ENCODE peak calls at places on chromosomes 6 and 20, in eight cellular contexts. R is OCI-LY7; A is nucleus accumbens; G is activated T-helper 2 cell treated with anti-CD3 and anti-CD28 coated beads, Interferon-gamma antibody, Interleukin-2, Interleukin-4, amounts not matched to agents 10 μg/mL and 5 μg/mL and 100 μg/mL, durations not matched to agents 14 hours and 24 hours and 36 hours; U is body of pancreas; D is Calu3; V is NCI-H774; Y is HuH-7. N is an unnamed sample.

GRCh38 chr6:87682310-87682709 is 19.7 kb downstream of the AKIRIN2 start:
- DNase-seq in R (no peak), A (no peak), G (no peak), U (no peak), D (no peak), V (no peak), Y (no peak), N (no peak)

GRCh38 chr6:31734247-31734702 is 2.1 kb downstream of the CLIC1 start:
- DNase-seq in R (no peak), A (no peak), G (no peak), U (no peak), D (no peak), V (no peak), Y (no peak), N (no peak)

GRCh38 chr6:46325561-46326525 is 155.1 kb upstream of the ENPP5 start:
- DNase-seq in R (peak), A (peak), G (no peak), U (no peak), D (no peak), V (no peak), Y (no peak), N (no peak)

GRCh38 chr6:139133733-139134360 is 1.0 kb upstream of the HECA start:
- DNase-seq in R (no peak), A (no peak), G (no peak), U (no peak), D (no peak), V (no peak), Y (no peak), N (no peak)

GRCh38 chr20:63750807-63751470 is 11.4 kb downstream of the SLC2A4RG start:
- DNase-seq in R (no peak), A (no peak), G (peak), U (no peak), D (no peak), V (no peak), Y (no peak), N (no peak)

GRCh38 chr20:13034115-13034514 is 25.3 kb downstream of the SPTLC3 start:
- DNase-seq in R (no peak), A (no peak), G (no peak), U (no peak), D (no peak), V (no peak), Y (no peak), N (peak)

GRCh38 chr6:98835149-98836024 is 1.0 kb downstream of the POU3F2 start:
- DNase-seq in R (no peak), A (peak), G (no peak), U (no peak), D (no peak), V (peak), Y (no peak), N (peak)

GRCh38 chr6:116531675-116532570 is 13.6 kb downstream of the TRAPPC3L start:
- DNase-seq in R (peak), A (no peak), G (peak), U (peak), D (peak), V (peak), Y (peak), N (peak)

GRCh38 chr6:156487877-156488276 is 289.3 kb upstream of the ARID1B start:
- DNase-seq in R (no peak), A (no peak), G (no peak), U (no peak), D (no peak), V (no peak), Y (no peak), N (no peak)

GRCh38 chr20:31869942-31870702 is at the start of the genes DUSP15 and TTLL9:
- DNase-seq in R (no peak), A (peak), G (no peak), U (peak), D (peak), V (no peak), Y (peak), N (no peak)

GRCh38 chr20:24148372-24148771 is 159.8 kb upstream of the GGTLC1 start:
- DNase-seq in R (peak), A (no peak), G (no peak), U (peak), D (no peak), V (no peak), Y (no peak), N (peak)

GRCh38 chr6:92008757-92009502 is 1410.4 kb downstream of the EPHA7 start:
- DNase-seq in R (no peak), A (no peak), G (no peak), U (no peak), D (no peak), V (no peak), Y (no peak), N (peak)

GRCh38 chr6:18506387-18507017 is 119.4 kb downstream of the RNF144B start:
- DNase-seq in R (no peak), A (no peak), G (no peak), U (no peak), D (no peak), V (no peak), Y (no peak), N (no peak)

GRCh38 chr6:88920777-88921728 is 42.4 kb downstream of the RNGTT start:
- DNase-seq in R (no peak), A (no peak), G (no peak), U (no peak), D (no peak), V (no peak), Y (no peak), N (no peak)